ENCODE peak calls at places on chromosomes 3 and 15, in six cellular contexts. One of them, this sample, is unnamed.

GRCh38 chr3:158419820-158420653 is 151.0 kb upstream of the MLF1 start:
- DNase-seq in AG09309: no peak
- DNase-seq in hepatic stellate cell: no peak
- DNase-seq in Calu3: no peak
- DNase-seq in astrocyte of the hippocampus: no peak
- DNase-seq in left cardiac atrium: no peak
- DNase-seq in this sample: no peak

GRCh38 chr15:63597033-63597790 is at the start of gene FBXL22:
- DNase-seq in Calu3: no peak
- DNase-seq in AG09309: no peak
- DNase-seq in astrocyte of the hippocampus: peak
- DNase-seq in left cardiac atrium: peak
- DNase-seq in hepatic stellate cell: peak
- DNase-seq in this sample: no peak

GRCh38 chr15:81859737-81860516 is 185.9 kb downstream of the MEX3B start:
- DNase-seq in AG09309: no peak
- DNase-seq in hepatic stellate cell: no peak
- DNase-seq in astrocyte of the hippocampus: no peak
- DNase-seq in Calu3: no peak
- DNase-seq in left cardiac atrium: no peak
- DNase-seq in this sample: no peak

GRCh38 chr3:32481791-32482631 is 20.6 kb downstream of the CMTM6 start:
- DNase-seq in AG09309: no peak
- DNase-seq in left cardiac atrium: no peak
- DNase-seq in hepatic stellate cell: no peak
- DNase-seq in astrocyte of the hippocampus: no peak
- DNase-seq in Calu3: no peak
- DNase-seq in this sample: no peak

GRCh38 chr3:62870321-62870720 is 4.9 kb downstream of the CADPS start:
- DNase-seq in astrocyte of the hippocampus: peak
- DNase-seq in Calu3: no peak
- DNase-seq in AG09309: peak
- DNase-seq in hepatic stellate cell: no peak
- DNase-seq in left cardiac atrium: no peak
- DNase-seq in this sample: no peak

GRCh38 chr3:49674491-49674983 is 386 bp downstream of the APEH start:
- DNase-seq in astrocyte of the hippocampus: no peak
- DNase-seq in Calu3: no peak
- DNase-seq in left cardiac atrium: no peak
- DNase-seq in AG09309: no peak
- DNase-seq in hepatic stellate cell: no peak
- DNase-seq in this sample: no peak

GRCh38 chr3:32757618-32758374 is 60.0 kb upstream of the TRIM71 start:
- DNase-seq in Calu3: no peak
- DNase-seq in left cardiac atrium: no peak
- DNase-seq in hepatic stellate cell: no peak
- DNase-seq in astrocyte of the hippocampus: peak
- DNase-seq in AG09309: no peak
- DNase-seq in this sample: no peak

GRCh38 chr3:135081451-135082434 is 286.7 kb downstream of the EPHB1 start:
- DNase-seq in Calu3: no peak
- DNase-seq in astrocyte of the hippocampus: no peak
- DNase-seq in hepatic stellate cell: no peak
- DNase-seq in left cardiac atrium: no peak
- DNase-seq in AG09309: no peak
- DNase-seq in this sample: peak

GRCh38 chr15:41607033-41607432 is 48.0 kb downstream of the TYRO3 start:
- DNase-seq in Calu3: no peak
- DNase-seq in AG09309: peak
- DNase-seq in hepatic stellate cell: peak
- DNase-seq in left cardiac atrium: no peak
- DNase-seq in astrocyte of the hippocampus: peak
- DNase-seq in this sample: no peak

GRCh38 chr15:39990706-39991105 is 48.3 kb downstream of the SRP14 start:
- DNase-seq in hepatic stellate cell: no peak
- DNase-seq in astrocyte of the hippocampus: no peak
- DNase-seq in AG09309: no peak
- DNase-seq in Calu3: no peak
- DNase-seq in left cardiac atrium: no peak
- DNase-seq in this sample: no peak

GRCh38 chr3:195708066-195708465 is 12.7 kb upstream of the MUC20 start:
- DNase-seq in hepatic stellate cell: no peak
- DNase-seq in AG09309: no peak
- DNase-seq in astrocyte of the hippocampus: no peak
- DNase-seq in Calu3: no peak
- DNase-seq in left cardiac atrium: no peak
- DNase-seq in this sample: no peak

This sample was measured in right atrium auricular region.